ENCODE peak calls at places on chromosome 17, in ten cellular contexts. A, L, W, V, I, Q, J, X, Z and H are unnamed samples.

GRCh38 chr17:48915459-48916282 is 7.5 kb downstream of the UBE2Z start:
- DNase-seq in A (no peak), L (peak; percentile 94), W (peak; percentile 74), V (no peak), I (no peak), Q (peak; percentile 90), J (peak; percentile 87), X (peak; percentile 96), Z (no peak), H (no peak)

GRCh38 chr17:5399767-5400166 is 19.7 kb downstream of the NUP88 start:
- DNase-seq in A (no peak), L (peak; percentile 46), W (no peak), V (no peak), I (no peak), Q (no peak), J (no peak), X (peak; percentile 31), Z (no peak), H (no peak)

GRCh38 chr17:8724451-8724850 is 20.2 kb downstream of the CCDC42 start:
- DNase-seq in A (no peak), L (peak; percentile 13), W (no peak), V (no peak), I (peak; percentile 48), Q (no peak), J (no peak), X (no peak), Z (no peak), H (no peak)

GRCh38 chr17:59830007-59830630 is 62.6 kb downstream of the TUBD1 start:
- DNase-seq in A (no peak), L (peak; percentile 72), W (peak; percentile 88), V (no peak), I (peak; percentile 63), Q (peak; percentile 82), J (peak; percentile 83), X (peak; percentile 70), Z (no peak), H (no peak)

GRCh38 chr17:47797797-47798196 is 23.8 kb downstream of the OSBPL7 start:
- DNase-seq in A (no peak), L (peak; percentile 39), W (no peak), V (peak; percentile 42), I (no peak), Q (no peak), J (peak; percentile 33), X (no peak), Z (no peak), H (no peak)

GRCh38 chr17:61383689-61384201 is 15.9 kb upstream of the TBX2 start:
- DNase-seq in A (no peak), L (no peak), W (no peak), V (no peak), I (no peak), Q (peak; percentile 93), J (no peak), X (no peak), Z (no peak), H (no peak)

GRCh38 chr17:58232707-58233156 is 5.7 kb upstream of the LPO start:
- DNase-seq in A (no peak), L (peak; percentile 22), W (peak; percentile 66), V (peak; percentile 33), I (no peak), Q (peak; percentile 94), J (peak; percentile 88), X (peak; percentile 85), Z (no peak), H (no peak)

GRCh38 chr17:67044016-67044772 is at the start of gene CACNG1:
- DNase-seq in A (no peak), L (no peak), W (no peak), V (no peak), I (no peak), Q (no peak), J (no peak), X (no peak), Z (no peak), H (no peak)

GRCh38 chr17:72206376-72206775 is 85.6 kb downstream of the SOX9 start:
- DNase-seq in A (no peak), L (no peak), W (no peak), V (no peak), I (no peak), Q (no peak), J (no peak), X (no peak), Z (no peak), H (no peak)

GRCh38 chr17:55269894-55270293 is 5.1 kb downstream of the HLF start:
- DNase-seq in A (no peak), L (no peak), W (no peak), V (no peak), I (no peak), Q (no peak), J (no peak), X (no peak), Z (no peak), H (no peak)

GRCh38 chr17:2912754-2913153 is 116.5 kb downstream of the RAP1GAP2 start:
- DNase-seq in A (no peak), L (no peak), W (no peak), V (no peak), I (no peak), Q (no peak), J (no peak), X (no peak), Z (no peak), H (no peak)

GRCh38 chr17:20987511-20987910 is 55.3 kb downstream of the USP22 start:
- DNase-seq in A (no peak), L (no peak), W (no peak), V (no peak), I (peak; percentile 56), Q (no peak), J (no peak), X (no peak), Z (no peak), H (no peak)

GRCh38 chr17:152860-153420 is 15.6 kb downstream of the SCGB1C2 start:
- DNase-seq in A (no peak), L (no peak), W (no peak), V (no peak), I (peak; percentile 52), Q (no peak), J (no peak), X (no peak), Z (peak; percentile 5), H (no peak)

GRCh38 chr17:45777388-45777787 is 6.7 kb upstream of the CRHR1 start:
- DNase-seq in A (no peak), L (no peak), W (no peak), V (no peak), I (no peak), Q (no peak), J (no peak), X (no peak), Z (no peak), H (no peak)
- TF ChIP-seq CTCF in A (no peak), L (no peak), W (no peak), V (no peak), I (no peak), Q (no peak), J (no peak), X (no peak), Z (no peak), H (no peak)

GRCh38 chr17:19301274-19301946 is 61.1 kb downstream of the B9D1 start:
- DNase-seq in A (no peak), L (no peak), W (no peak), V (no peak), I (no peak), Q (no peak), J (no peak), X (no peak), Z (no peak), H (no peak)
- TF ChIP-seq CTCF in A (no peak), L (no peak), W (no peak), V (no peak), I (no peak), Q (no peak), J (no peak), X (no peak), Z (no peak), H (no peak)

GRCh38 chr17:82846061-82846691 is 6.4 kb upstream of the ZNF750 start:
- DNase-seq in A (no peak), L (no peak), W (no peak), V (no peak), I (no peak), Q (no peak), J (no peak), X (no peak), Z (no peak), H (no peak)
- TF ChIP-seq CTCF in A (no peak), L (no peak), W (no peak), V (no peak), I (no peak), Q (no peak), J (no peak), X (no peak), Z (no peak), H (no peak)

GRCh38 chr17:7254511-7254910 is 2.5 kb downstream of the ELP5 start:
- DNase-seq in A (no peak), L (no peak), W (no peak), V (no peak), I (no peak), Q (no peak), J (no peak), X (no peak), Z (no peak), H (no peak)

GRCh38 chr17:7250655-7251329 is 742 bp downstream of the CTDNEP1 start:
- DNase-seq in A (no peak), L (no peak), W (no peak), V (peak; percentile 27), I (no peak), Q (no peak), J (peak; percentile 25), X (peak; percentile 28), Z (peak; percentile 27), H (no peak)

GRCh38 chr17:7251330-7252175 is at the start of gene CTDNEP1:
- DNase-seq in A (peak; percentile 98), L (peak; percentile 100), W (peak; percentile 100), V (peak; percentile 98), I (peak; percentile 98), Q (peak; percentile 100), J (peak; percentile 100), X (peak; percentile 100), Z (peak; percentile 80), H (peak; percentile 65)

GRCh38 chr17:7253082-7253481 is 1.1 kb downstream of the ELP5 start:
- DNase-seq in A (no peak), L (no peak), W (no peak), V (no peak), I (no peak), Q (no peak), J (no peak), X (no peak), Z (no peak), H (no peak)

DNA sequence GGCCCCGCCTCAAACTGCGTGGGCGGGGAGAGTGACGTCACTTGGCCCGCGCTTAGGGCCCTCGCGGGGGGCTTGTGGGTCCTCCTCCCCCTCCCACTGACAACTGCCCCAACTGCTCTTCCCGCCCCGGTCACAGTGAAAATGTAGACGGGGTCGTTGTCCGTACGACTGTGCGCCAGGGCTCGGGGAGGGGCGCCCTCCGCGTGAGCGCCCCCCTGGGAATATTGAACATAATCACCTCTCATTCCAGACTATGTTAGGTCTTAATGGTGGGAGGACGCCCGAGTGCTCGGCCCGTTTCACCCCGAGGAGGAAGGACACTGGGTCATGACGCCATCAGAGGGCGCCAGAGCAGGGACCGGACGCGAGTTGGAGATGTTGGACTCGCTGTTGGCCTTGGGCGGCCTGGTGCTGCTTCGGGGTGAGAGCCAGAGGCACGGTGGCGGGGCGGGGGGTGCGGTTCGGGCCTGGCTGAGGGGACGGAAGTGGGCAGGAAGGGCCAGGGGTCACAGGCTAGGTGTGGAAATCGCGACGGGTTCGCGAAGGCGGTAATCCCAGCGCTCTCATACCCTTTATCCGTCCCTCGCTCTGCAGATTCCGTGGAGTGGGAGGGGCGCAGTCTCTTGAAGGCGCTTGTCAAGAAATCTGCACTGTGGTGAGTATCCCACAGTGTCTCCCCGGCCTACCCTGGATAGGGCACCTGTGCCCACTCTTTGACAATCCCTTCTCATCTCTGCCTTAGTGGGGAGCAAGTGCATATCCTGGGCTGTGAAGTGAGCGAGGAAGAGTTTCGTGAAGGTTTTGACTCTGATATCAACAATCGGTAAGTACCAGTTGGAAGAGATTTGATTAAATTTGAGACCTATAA is at the start of gene ELP5:
- DNase-seq in A (peak; percentile 94), L (peak; percentile 94), W (peak; percentile 96), V (peak; percentile 97), I (peak; percentile 97), Q (peak; percentile 95), J (peak; percentile 96), X (peak; percentile 95), Z (peak; percentile 98), H (peak; percentile 98)
- TF ChIP-seq CTCF in A (peak; percentile 20), L (no peak), W (no peak), V (peak; percentile 59), I (no peak), Q (no peak), J (no peak), X (no peak), Z (peak; percentile 12), H (peak; percentile 30)